ENCODE peak calls at places on chromosomes 1 and 21, in ten cellular contexts. One of them, this sample, is unnamed. For H3K4me1, the result is how much of the 10 kb centered on the place peaks cover.

GRCh38 chr21:18810136-18810535 is 406.6 kb upstream of the TMPRSS15 start:
- DNase-seq in trophoblast cell: no peak
- DNase-seq in fibroblast of lung: no peak
- DNase-seq in GM23248: no peak
- DNase-seq in psoas muscle: no peak
- DNase-seq in A549: no peak
- DNase-seq in upper lobe of right lung: no peak
- DNase-seq in CD4-positive, alpha-beta memory T cell: no peak
- DNase-seq in adipocyte: no peak
- DNase-seq in IMR-90: no peak
- DNase-seq in this sample: no peak

GRCh38 chr1:209412036-209412435 is 171.5 kb upstream of the CAMK1G start:
- DNase-seq in trophoblast cell: peak
- DNase-seq in fibroblast of lung: peak
- DNase-seq in GM23248: peak
- DNase-seq in psoas muscle: no peak
- DNase-seq in A549: no peak
- DNase-seq in upper lobe of right lung: no peak
- DNase-seq in CD4-positive, alpha-beta memory T cell: no peak
- DNase-seq in adipocyte: peak
- DNase-seq in IMR-90: peak
- DNase-seq in this sample: no peak

GRCh38 chr1:16245476-16246196 is 8.7 kb upstream of the CPLANE2 start:
- DNase-seq in trophoblast cell: no peak
- DNase-seq in fibroblast of lung: no peak
- DNase-seq in GM23248: no peak
- DNase-seq in psoas muscle: no peak
- DNase-seq in A549: no peak
- DNase-seq in upper lobe of right lung: no peak
- DNase-seq in CD4-positive, alpha-beta memory T cell: no peak
- DNase-seq in adipocyte: no peak
- DNase-seq in IMR-90: no peak
- DNase-seq in this sample: no peak

GRCh38 chr1:44237721-44238457 is 24.6 kb downstream of the DMAP1 start:
- DNase-seq in trophoblast cell: no peak
- DNase-seq in fibroblast of lung: peak
- DNase-seq in GM23248: peak
- DNase-seq in psoas muscle: no peak
- DNase-seq in A549: no peak
- DNase-seq in upper lobe of right lung: peak
- DNase-seq in CD4-positive, alpha-beta memory T cell: no peak
- DNase-seq in adipocyte: no peak
- DNase-seq in IMR-90: peak
- DNase-seq in this sample: peak

GRCh38 chr1:206463137-206463536 is 7.1 kb upstream of the IKBKE start:
- DNase-seq in trophoblast cell: no peak
- DNase-seq in fibroblast of lung: no peak
- DNase-seq in GM23248: no peak
- DNase-seq in psoas muscle: no peak
- DNase-seq in A549: no peak
- DNase-seq in upper lobe of right lung: no peak
- DNase-seq in CD4-positive, alpha-beta memory T cell: no peak
- DNase-seq in adipocyte: no peak
- DNase-seq in IMR-90: no peak
- DNase-seq in this sample: no peak

GRCh38 chr1:244255426-244255965 is 196.2 kb downstream of the ADSS2 start:
- DNase-seq in trophoblast cell: no peak
- DNase-seq in fibroblast of lung: no peak
- DNase-seq in GM23248: no peak
- DNase-seq in psoas muscle: no peak
- DNase-seq in A549: no peak
- DNase-seq in upper lobe of right lung: no peak
- DNase-seq in CD4-positive, alpha-beta memory T cell: no peak
- DNase-seq in adipocyte: no peak
- DNase-seq in IMR-90: no peak
- DNase-seq in this sample: no peak

GRCh38 chr1:210754931-210755670 is 378.8 kb downstream of the KCNH1 start:
- DNase-seq in trophoblast cell: peak
- DNase-seq in fibroblast of lung: peak
- DNase-seq in GM23248: peak
- DNase-seq in psoas muscle: no peak
- DNase-seq in A549: no peak
- DNase-seq in upper lobe of right lung: no peak
- DNase-seq in CD4-positive, alpha-beta memory T cell: no peak
- DNase-seq in adipocyte: no peak
- DNase-seq in IMR-90: no peak
- DNase-seq in this sample: no peak

GRCh38 chr1:108661030-108661609 is at the start of gene HENMT1:
- DNase-seq in trophoblast cell: peak
- DNase-seq in fibroblast of lung: peak
- DNase-seq in GM23248: peak
- DNase-seq in psoas muscle: peak
- DNase-seq in A549: peak
- DNase-seq in upper lobe of right lung: peak
- DNase-seq in CD4-positive, alpha-beta memory T cell: peak
- DNase-seq in adipocyte: peak
- DNase-seq in IMR-90: peak
- DNase-seq in this sample: peak

GRCh38 chr1:75539230-75540116 is 71.4 kb downstream of the SLC44A5 start:
- DNase-seq in trophoblast cell: no peak
- DNase-seq in fibroblast of lung: peak
- DNase-seq in GM23248: peak
- DNase-seq in psoas muscle: no peak
- DNase-seq in A549: no peak
- DNase-seq in upper lobe of right lung: no peak
- DNase-seq in CD4-positive, alpha-beta memory T cell: no peak
- DNase-seq in adipocyte: no peak
- DNase-seq in IMR-90: no peak
- DNase-seq in this sample: no peak

GRCh38 chr1:63618001-63618400 is 24.8 kb downstream of the PGM1 start:
- DNase-seq in trophoblast cell: no peak
- DNase-seq in fibroblast of lung: peak
- DNase-seq in GM23248: peak
- DNase-seq in psoas muscle: no peak
- DNase-seq in A549: no peak
- DNase-seq in upper lobe of right lung: no peak
- DNase-seq in CD4-positive, alpha-beta memory T cell: no peak
- DNase-seq in adipocyte: peak
- DNase-seq in IMR-90: peak
- DNase-seq in this sample: no peak

GRCh38 chr1:112501810-112502641 is 6.7 kb upstream of the WNT2B start:
- DNase-seq in trophoblast cell: no peak
- DNase-seq in fibroblast of lung: peak
- DNase-seq in GM23248: peak
- DNase-seq in psoas muscle: peak
- DNase-seq in A549: peak
- DNase-seq in upper lobe of right lung: peak
- DNase-seq in CD4-positive, alpha-beta memory T cell: peak
- DNase-seq in adipocyte: peak
- DNase-seq in IMR-90: peak
- DNase-seq in this sample: peak

GRCh38 chr21:42598159-42598735 is 55.2 kb upstream of the PDE9A start:
- DNase-seq in trophoblast cell: no peak
- DNase-seq in fibroblast of lung: no peak
- DNase-seq in GM23248: no peak
- DNase-seq in psoas muscle: no peak
- DNase-seq in A549: no peak
- DNase-seq in upper lobe of right lung: no peak
- DNase-seq in CD4-positive, alpha-beta memory T cell: no peak
- DNase-seq in adipocyte: no peak
- DNase-seq in IMR-90: no peak
- DNase-seq in this sample: no peak

GRCh38 chr1:227937031-227937430 is 10.7 kb downstream of the WNT9A start:
- DNase-seq in trophoblast cell: no peak
- DNase-seq in fibroblast of lung: no peak
- DNase-seq in GM23248: no peak
- DNase-seq in psoas muscle: peak
- DNase-seq in A549: no peak
- DNase-seq in upper lobe of right lung: peak
- DNase-seq in CD4-positive, alpha-beta memory T cell: no peak
- DNase-seq in adipocyte: no peak
- DNase-seq in IMR-90: no peak
- DNase-seq in this sample: no peak

GRCh38 chr1:64933296-64934070 is 32.9 kb downstream of the JAK1 start:
- DNase-seq in trophoblast cell: peak
- DNase-seq in fibroblast of lung: peak
- DNase-seq in GM23248: peak
- DNase-seq in psoas muscle: peak
- DNase-seq in A549: no peak
- DNase-seq in upper lobe of right lung: no peak
- DNase-seq in CD4-positive, alpha-beta memory T cell: no peak
- DNase-seq in adipocyte: peak
- DNase-seq in IMR-90: peak
- DNase-seq in this sample: no peak

GRCh38 chr1:241323510-241323909 is 33.5 kb downstream of the RGS7 start:
- DNase-seq in trophoblast cell: no peak
- DNase-seq in fibroblast of lung: peak
- DNase-seq in GM23248: peak
- DNase-seq in psoas muscle: no peak
- DNase-seq in A549: no peak
- DNase-seq in upper lobe of right lung: no peak
- DNase-seq in CD4-positive, alpha-beta memory T cell: no peak
- DNase-seq in adipocyte: peak
- DNase-seq in IMR-90: peak
- DNase-seq in this sample: no peak

GRCh38 chr1:59013276-59013927 is 229.6 kb upstream of the JUN start:
- DNase-seq in trophoblast cell: no peak
- DNase-seq in fibroblast of lung: peak
- DNase-seq in GM23248: peak
- DNase-seq in psoas muscle: peak
- DNase-seq in A549: no peak
- DNase-seq in upper lobe of right lung: no peak
- DNase-seq in CD4-positive, alpha-beta memory T cell: no peak
- DNase-seq in adipocyte: peak
- DNase-seq in IMR-90: peak
- DNase-seq in this sample: peak

GRCh38 chr1:198620951-198621824 is 17.7 kb upstream of the PTPRC start:
- DNase-seq in trophoblast cell: no peak
- DNase-seq in fibroblast of lung: peak
- DNase-seq in GM23248: no peak
- DNase-seq in psoas muscle: no peak
- DNase-seq in A549: no peak
- DNase-seq in upper lobe of right lung: no peak
- DNase-seq in CD4-positive, alpha-beta memory T cell: peak
- DNase-seq in adipocyte: no peak
- DNase-seq in IMR-90: no peak
- DNase-seq in this sample: no peak

DNA sequence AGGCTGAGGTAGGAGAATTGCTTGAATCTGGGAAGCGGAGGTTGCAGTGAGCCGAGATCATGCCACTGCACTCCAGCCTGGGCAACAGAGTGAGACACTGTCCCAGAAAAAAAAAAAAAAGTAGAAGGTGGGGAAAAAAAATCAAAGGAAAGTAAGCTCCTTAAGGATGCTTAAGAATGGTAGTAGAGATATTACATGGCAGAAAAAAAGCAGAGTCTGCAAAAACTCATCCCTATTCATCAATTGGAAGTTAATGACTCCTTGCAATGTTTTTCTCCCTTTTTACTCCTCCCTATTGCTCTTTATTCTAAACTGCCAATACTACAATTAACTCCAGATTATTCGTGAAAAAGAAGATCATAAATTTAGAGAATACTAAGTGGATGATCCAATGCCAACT is 23.4 kb downstream of the ENAH start:
- DNase-seq in trophoblast cell: no peak
- DNase-seq in fibroblast of lung: no peak
- DNase-seq in GM23248: no peak
- DNase-seq in psoas muscle: no peak
- DNase-seq in A549: no peak
- DNase-seq in upper lobe of right lung: no peak
- DNase-seq in CD4-positive, alpha-beta memory T cell: no peak
- DNase-seq in adipocyte: no peak
- DNase-seq in IMR-90: no peak
- DNase-seq in this sample: no peak
- H3K4me1 ChIP-seq in trophoblast cell: under half
- H3K4me1 ChIP-seq in fibroblast of lung: under half
- H3K4me1 ChIP-seq in GM23248: under half
- H3K4me1 ChIP-seq in psoas muscle: under half
- H3K4me1 ChIP-seq in A549: under half
- H3K4me1 ChIP-seq in upper lobe of right lung: under half
- H3K4me1 ChIP-seq in CD4-positive, alpha-beta memory T cell: under half
- H3K4me1 ChIP-seq in adipocyte: under half
- H3K4me1 ChIP-seq in IMR-90: under half
- H3K4me1 ChIP-seq in this sample: under half

GRCh38 chr1:201713093-201713810 is 115.7 kb upstream of the IPO9 start:
- DNase-seq in trophoblast cell: peak
- DNase-seq in fibroblast of lung: peak
- DNase-seq in GM23248: peak
- DNase-seq in psoas muscle: peak
- DNase-seq in A549: peak
- DNase-seq in upper lobe of right lung: peak
- DNase-seq in CD4-positive, alpha-beta memory T cell: no peak
- DNase-seq in adipocyte: peak
- DNase-seq in IMR-90: peak
- DNase-seq in this sample: peak
- H3K4me1 ChIP-seq in trophoblast cell: under half
- H3K4me1 ChIP-seq in fibroblast of lung: half or more
- H3K4me1 ChIP-seq in GM23248: half or more
- H3K4me1 ChIP-seq in psoas muscle: under half
- H3K4me1 ChIP-seq in A549: half or more
- H3K4me1 ChIP-seq in upper lobe of right lung: half or more
- H3K4me1 ChIP-seq in CD4-positive, alpha-beta memory T cell: under half
- H3K4me1 ChIP-seq in adipocyte: half or more
- H3K4me1 ChIP-seq in IMR-90: under half
- H3K4me1 ChIP-seq in this sample: under half

GRCh38 chr1:3601743-3602142 is 9.6 kb downstream of the MEGF6 start:
- DNase-seq in trophoblast cell: no peak
- DNase-seq in fibroblast of lung: no peak
- DNase-seq in GM23248: no peak
- DNase-seq in psoas muscle: no peak
- DNase-seq in A549: no peak
- DNase-seq in upper lobe of right lung: no peak
- DNase-seq in CD4-positive, alpha-beta memory T cell: no peak
- DNase-seq in adipocyte: no peak
- DNase-seq in IMR-90: no peak
- DNase-seq in this sample: no peak
- H3K4me1 ChIP-seq in trophoblast cell: under half
- H3K4me1 ChIP-seq in fibroblast of lung: under half
- H3K4me1 ChIP-seq in GM23248: under half
- H3K4me1 ChIP-seq in psoas muscle: under half
- H3K4me1 ChIP-seq in A549: under half
- H3K4me1 ChIP-seq in upper lobe of right lung: under half
- H3K4me1 ChIP-seq in CD4-positive, alpha-beta memory T cell: under half
- H3K4me1 ChIP-seq in adipocyte: under half
- H3K4me1 ChIP-seq in IMR-90: under half
- H3K4me1 ChIP-seq in this sample: under half

DNA sequence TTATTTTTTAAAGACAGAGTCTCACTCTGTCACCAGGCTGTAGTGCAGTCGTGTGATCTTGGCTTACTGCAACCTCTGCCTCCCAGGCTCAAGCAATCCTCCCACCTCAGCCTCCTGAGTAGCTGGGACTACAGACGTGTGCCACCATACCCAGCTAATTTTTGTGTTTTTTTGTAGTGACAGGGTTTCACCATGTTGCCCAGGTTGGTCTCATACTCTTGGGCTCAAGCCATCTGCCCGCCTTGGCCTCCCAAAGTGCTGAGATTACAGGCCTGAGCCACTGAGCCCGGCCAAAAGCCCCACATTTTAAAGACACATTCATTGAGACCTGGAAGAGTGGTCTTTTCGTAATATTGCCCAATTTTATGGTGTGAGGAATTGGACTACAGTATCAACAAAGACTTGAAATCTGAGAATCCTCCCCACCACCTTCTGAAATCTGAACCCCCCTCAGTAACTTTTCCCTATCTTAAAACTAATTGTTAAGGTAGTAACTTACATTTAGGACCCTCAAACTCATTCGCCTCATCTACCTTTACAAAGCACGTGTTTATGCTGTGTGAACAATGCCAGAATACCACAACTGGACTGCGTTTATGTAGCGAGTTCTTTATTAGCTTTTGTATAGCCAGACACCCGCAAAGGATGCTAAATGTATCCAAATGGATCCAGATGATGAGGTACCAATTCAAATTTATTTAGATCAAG is 2.7 kb downstream of the ERRFI1 start:
- DNase-seq in trophoblast cell: no peak
- DNase-seq in fibroblast of lung: peak
- DNase-seq in GM23248: no peak
- DNase-seq in psoas muscle: no peak
- DNase-seq in A549: no peak
- DNase-seq in upper lobe of right lung: no peak
- DNase-seq in CD4-positive, alpha-beta memory T cell: no peak
- DNase-seq in adipocyte: peak
- DNase-seq in IMR-90: no peak
- DNase-seq in this sample: no peak
- H3K4me1 ChIP-seq in trophoblast cell: under half
- H3K4me1 ChIP-seq in fibroblast of lung: under half
- H3K4me1 ChIP-seq in GM23248: half or more
- H3K4me1 ChIP-seq in psoas muscle: half or more
- H3K4me1 ChIP-seq in A549: under half
- H3K4me1 ChIP-seq in upper lobe of right lung: half or more
- H3K4me1 ChIP-seq in CD4-positive, alpha-beta memory T cell: under half
- H3K4me1 ChIP-seq in adipocyte: half or more
- H3K4me1 ChIP-seq in IMR-90: under half
- H3K4me1 ChIP-seq in this sample: under half